ENCODE peak calls at places on chromosome 5, in nine cellular contexts. Y is A549, R is HCT116, P is tibial nerve, K is astrocyte of the spinal cord, X is right atrium auricular region, T is upper lobe of right lung, M is neural progenitor cell, H is activated B cell treated with CpG ODN at 0.5 μM for 24 hours. G is an unnamed sample.

GRCh38 chr5:109585012-109585599 is 104.6 kb upstream of the MAN2A1 start:
- DNase-seq in M (no peak), X (no peak), R (no peak), T (no peak), K (no peak), P (no peak), Y (no peak), H (no peak), G (no peak)

GRCh38 chr5:18119156-18119785 is 485.0 kb downstream of the TAF11L14 start:
- DNase-seq in R (no peak), P (no peak), T (no peak), M (peak), K (no peak), H (no peak), Y (no peak), X (no peak), G (no peak)

GRCh38 chr5:109328626-109329025 is 81.1 kb downstream of the PJA2 start:
- DNase-seq in K (no peak), P (no peak), M (no peak), Y (no peak), H (no peak), T (no peak), R (no peak), X (no peak), G (no peak)

GRCh38 chr5:168327019-168327421 is 35.6 kb downstream of the WWC1 start:
- DNase-seq in M (no peak), P (no peak), X (no peak), H (no peak), R (no peak), T (no peak), Y (no peak), K (peak), G (no peak)

GRCh38 chr5:144429405-144429804 is 258.7 kb downstream of the KCTD16 start:
- DNase-seq in R (no peak), H (no peak), Y (no peak), K (no peak), M (no peak), P (no peak), X (no peak), T (no peak), G (no peak)

GRCh38 chr5:14591548-14591947 is 10.0 kb downstream of the OTULINL start:
- DNase-seq in M (no peak), X (no peak), R (no peak), Y (no peak), T (no peak), K (no peak), P (no peak), H (no peak), G (no peak)

GRCh38 chr5:30413540-30413939 is 779.9 kb upstream of the CDH6 start:
- DNase-seq in X (no peak), Y (no peak), K (peak), P (no peak), T (no peak), R (no peak), M (no peak), H (no peak), G (no peak)

GRCh38 chr5:38871790-38872551 is 26.2 kb downstream of the OSMR start:
- DNase-seq in H (no peak), P (no peak), X (no peak), M (no peak), R (peak), Y (peak), K (peak), T (no peak), G (peak)

GRCh38 chr5:127830829-127831598 is 127.8 kb downstream of the CCDC192 start:
- DNase-seq in Y (no peak), P (no peak), H (no peak), M (no peak), X (no peak), T (no peak), R (no peak), K (no peak), G (no peak)

GRCh38 chr5:127838661-127839060 is 135.5 kb downstream of the CCDC192 start:
- DNase-seq in P (no peak), X (no peak), Y (no peak), K (peak), H (no peak), M (peak), R (no peak), T (no peak), G (no peak)

GRCh38 chr5:127830157-127830556 is 127.0 kb downstream of the CCDC192 start:
- DNase-seq in T (no peak), X (no peak), H (no peak), M (no peak), R (no peak), P (no peak), K (no peak), Y (no peak), G (no peak)

GRCh38 chr5:127832057-127832456 is 128.9 kb downstream of the CCDC192 start:
- DNase-seq in M (no peak), H (no peak), T (no peak), X (no peak), Y (no peak), P (no peak), K (no peak), R (no peak), G (no peak)

GRCh38 chr5:127833999-127834953 is 131.1 kb downstream of the CCDC192 start:
- DNase-seq in H (no peak), R (no peak), Y (no peak), X (no peak), M (peak), T (no peak), K (no peak), P (no peak), G (peak)
- TF ChIP-seq CTCF in H (no peak), R (no peak), Y (peak), X (no peak), M (no peak), T (no peak), K (no peak), P (no peak), G (no peak)

DNA sequence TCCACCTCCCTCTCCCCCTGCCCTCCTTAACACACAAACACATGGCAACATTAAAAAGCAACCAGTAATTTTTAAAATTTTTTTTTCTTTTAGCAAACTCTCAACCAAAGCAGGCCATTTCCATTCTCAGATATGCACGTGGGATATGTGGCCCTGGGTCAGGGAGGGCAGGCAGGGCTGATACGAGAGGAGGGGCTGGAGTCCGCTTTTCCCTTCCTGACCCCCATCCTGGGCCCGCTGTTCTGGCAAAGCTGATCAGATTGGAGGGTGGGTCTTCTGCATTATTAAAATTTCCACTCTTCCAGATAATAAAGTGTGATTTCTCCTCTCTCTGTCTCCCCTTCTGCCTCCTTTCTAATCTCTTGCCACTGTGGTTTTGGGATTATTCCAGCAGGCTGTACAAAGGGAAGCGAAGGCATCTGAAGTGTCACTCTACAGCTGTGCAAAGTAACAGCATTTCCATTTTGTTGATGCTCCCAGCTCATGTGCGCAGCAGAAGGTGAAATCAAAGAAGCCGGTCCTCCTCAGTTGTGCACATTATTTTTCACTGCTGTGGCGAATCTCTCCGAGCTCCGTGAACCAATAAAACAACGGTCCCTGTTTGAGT is 12.0 kb downstream of the IRX1 start:
- DNase-seq in M (no peak), X (no peak), K (no peak), R (no peak), Y (no peak), H (no peak), T (peak), P (no peak), G (no peak)
- TF ChIP-seq CTCF in M (no peak), X (no peak), K (no peak), R (no peak), Y (no peak), H (no peak), T (no peak), P (no peak), G (no peak)

DNA sequence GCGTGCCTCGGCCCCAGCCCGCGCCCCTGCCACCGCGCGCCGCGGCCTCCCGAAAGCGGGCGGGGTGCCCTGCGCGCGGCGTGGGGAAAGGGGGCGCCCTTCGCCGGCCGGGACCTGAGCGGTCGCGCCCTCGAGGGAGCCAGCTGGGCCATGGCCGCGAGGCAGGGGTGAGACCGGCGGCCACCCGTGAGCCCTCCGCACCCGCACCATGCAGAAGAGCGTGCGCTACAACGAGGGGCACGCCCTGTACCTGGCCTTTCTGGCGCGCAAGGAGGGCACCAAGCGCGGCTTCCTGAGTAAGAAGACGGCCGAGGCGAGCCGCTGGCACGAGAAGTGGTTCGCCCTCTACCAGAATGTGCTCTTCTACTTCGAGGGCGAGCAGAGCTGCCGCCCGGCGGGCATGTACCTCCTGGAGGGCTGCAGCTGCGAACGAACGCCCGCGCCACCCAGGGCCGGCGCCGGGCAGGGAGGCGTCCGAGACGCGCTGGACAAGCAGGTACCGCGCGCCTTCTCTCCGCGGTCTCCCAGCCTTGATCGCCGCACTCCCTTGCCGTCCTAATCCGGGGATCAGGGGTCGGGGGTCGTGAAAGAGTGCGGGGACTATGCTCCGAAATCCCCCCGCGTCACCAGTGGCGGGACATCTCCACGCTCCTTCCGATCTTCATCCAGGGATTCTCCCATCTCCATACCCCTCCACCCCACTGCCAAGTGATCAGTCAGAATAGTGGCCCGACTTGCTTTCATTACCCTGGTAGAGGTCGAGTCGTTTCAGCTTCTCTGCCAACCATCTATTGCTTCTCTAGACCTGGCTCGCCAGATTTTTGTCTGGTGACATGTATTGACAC is 590 bp downstream of the RASGRF2 start:
- DNase-seq in X (no peak), M (peak), T (peak), H (no peak), R (no peak), P (peak), K (peak), Y (peak), G (no peak)
- TF ChIP-seq CTCF in X (peak), M (peak), T (peak), H (no peak), R (no peak), P (peak), K (peak), Y (peak), G (peak)

GRCh38 chr5:133779828-133780475 is 167.6 kb upstream of the FSTL4 start:
- DNase-seq in Y (no peak), P (no peak), M (no peak), R (no peak), H (no peak), K (no peak), X (no peak), T (no peak), G (no peak)

GRCh38 chr5:133773247-133774202 is 161.2 kb upstream of the FSTL4 start:
- DNase-seq in X (no peak), P (no peak), H (no peak), K (no peak), T (no peak), Y (no peak), R (no peak), M (no peak), G (no peak)

GRCh38 chr5:133777951-133778350 is 165.6 kb upstream of the FSTL4 start:
- DNase-seq in K (no peak), T (no peak), R (no peak), H (no peak), Y (no peak), M (no peak), P (no peak), X (no peak), G (no peak)

GRCh38 chr5:133778636-133779035 is 166.3 kb upstream of the FSTL4 start:
- DNase-seq in H (no peak), P (no peak), R (no peak), Y (no peak), X (no peak), M (no peak), T (no peak), K (no peak), G (no peak)

DNA sequence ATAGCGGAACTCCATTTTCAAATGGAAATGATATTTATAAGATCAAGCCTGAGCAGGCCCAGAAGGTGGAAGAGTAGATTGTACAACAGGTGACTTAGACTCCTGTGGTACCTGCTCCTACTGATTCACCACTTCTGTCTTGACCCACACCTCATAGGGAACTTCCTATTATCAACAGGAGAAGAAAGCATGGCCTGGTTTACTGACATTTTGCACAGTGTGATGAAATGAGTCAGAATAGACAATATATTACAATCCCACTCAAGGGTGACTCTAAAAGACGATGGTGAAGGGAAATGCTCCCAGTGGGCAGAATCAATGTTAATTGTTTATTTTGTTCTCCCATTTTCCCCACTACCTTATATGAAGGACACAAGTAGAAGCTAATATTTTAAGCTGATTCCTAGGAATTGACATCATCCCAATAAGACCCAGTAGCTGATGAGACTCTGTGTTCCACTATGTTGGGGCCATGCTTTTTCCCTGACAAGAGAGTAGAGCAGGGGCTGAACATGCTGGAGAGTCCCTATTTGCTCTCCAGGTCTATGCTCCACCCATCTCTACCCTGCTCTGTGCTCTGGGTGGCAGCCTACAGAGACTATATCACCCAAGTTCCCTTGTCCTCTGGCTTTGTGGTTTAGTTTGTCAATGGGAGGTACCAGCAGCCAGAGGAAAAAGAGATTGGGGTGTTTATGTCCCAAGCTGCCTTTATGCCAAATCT is 163.4 kb upstream of the FSTL4 start:
- DNase-seq in M (no peak), R (no peak), T (no peak), H (no peak), K (no peak), P (no peak), X (no peak), Y (no peak), G (no peak)
- TF ChIP-seq CTCF in M (no peak), R (no peak), T (no peak), H (no peak), K (no peak), P (no peak), X (no peak), Y (no peak), G (no peak)